ENCODE peak calls at places on chromosomes 11 and 22, in four cellular contexts. D, X, A and J are unnamed samples.

GRCh38 chr11:96000064-96000463 is 76.2 kb upstream of the MTMR2 start:
- DNase-seq in A (no peak), X (no peak), D (no peak), J (no peak)

GRCh38 chr11:117219001-117219400 is 12.9 kb downstream of the PCSK7 start:
- DNase-seq in A (no peak), D (no peak), X (no peak), J (no peak)

GRCh38 chr22:22931557-22932270 is 44.1 kb downstream of the IGLL5 start:
- DNase-seq in X (no peak), D (peak), A (no peak), J (no peak)

GRCh38 chr22:37981282-37982011 is 2.9 kb downstream of the SOX10 start:
- DNase-seq in D (no peak), X (no peak), A (peak), J (no peak)

GRCh38 chr22:42662114-42663021 is 13.2 kb upstream of the CYB5R3 start:
- DNase-seq in D (peak), A (peak), X (peak), J (no peak)

GRCh38 chr11:32071811-32072210 is 19.1 kb upstream of the RCN1 start:
- DNase-seq in X (no peak), A (no peak), D (no peak), J (no peak)

GRCh38 chr11:13349581-13349980 is 72.0 kb downstream of the BMAL1 start:
- DNase-seq in A (no peak), X (no peak), D (no peak), J (no peak)

GRCh38 chr22:26914786-26915185 is 257.4 kb downstream of the MIAT start:
- DNase-seq in X (no peak), D (no peak), A (no peak), J (no peak)

GRCh38 chr11:65418431-65418680 is 4.2 kb upstream of the NEAT1 start:
- DNase-seq in X (peak), A (no peak), D (no peak), J (no peak)

GRCh38 chr11:63614136-63614664 is at the start of gene PLAAT3:
- DNase-seq in X (peak), A (peak), D (peak), J (no peak)

GRCh38 chr22:29815580-29815979 is 22.5 kb downstream of the ASCC2 start:
- DNase-seq in X (no peak), D (no peak), A (no peak), J (no peak)

GRCh38 chr11:132894598-132894997 is 637.7 kb downstream of the OPCML start:
- DNase-seq in D (no peak), X (no peak), A (no peak), J (no peak)

GRCh38 chr11:118789501-118790356 is 1.2 kb downstream of the DDX6 start:
- DNase-seq in A (peak), D (no peak), X (no peak), J (no peak)

GRCh38 chr11:57425565-57426438 is 1.1 kb downstream of the SLC43A3 start:
- DNase-seq in X (no peak), A (peak), D (peak), J (no peak)

GRCh38 chr11:69301033-69301490 is 7.1 kb downstream of the MYEOV start:
- DNase-seq in D (no peak), X (peak), A (no peak), J (no peak)

GRCh38 chr11:44133335-44133946 is 38.0 kb downstream of the EXT2 start:
- DNase-seq in X (no peak), D (no peak), A (no peak), J (no peak)

GRCh38 chr11:36349345-36350136 is 53.5 kb downstream of the PRR5L start:
- DNase-seq in D (no peak), A (peak), X (no peak), J (no peak)

GRCh38 chr22:39433476-39434242 is 23.2 kb upstream of the MGAT3 start:
- DNase-seq in D (no peak), A (no peak), X (no peak), J (no peak)

GRCh38 chr22:48310740-48311139 is 1516.9 kb downstream of the BRD1 start:
- DNase-seq in X (peak), D (no peak), A (peak), J (no peak)

DNA sequence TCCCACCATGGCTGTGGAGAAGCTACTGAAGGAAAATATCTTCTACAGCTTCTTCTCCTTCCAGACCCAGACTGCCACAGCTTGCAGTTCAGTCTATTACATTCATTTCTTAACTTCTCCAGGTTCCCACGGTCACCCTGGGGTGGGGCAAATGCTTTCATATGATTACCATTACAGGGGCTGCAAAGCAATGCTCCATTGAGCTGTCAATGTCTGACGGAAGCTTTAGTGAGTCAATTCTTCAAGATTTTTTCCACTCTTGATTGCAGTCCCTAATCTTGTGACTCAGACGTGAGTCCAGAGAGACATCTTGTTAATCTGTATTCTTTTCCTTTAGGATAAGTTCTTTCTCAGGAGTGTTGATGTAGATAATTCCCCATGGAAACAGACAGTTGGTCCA is 233.4 kb upstream of the DDI1 start:
- DNase-seq in A (no peak), D (no peak), X (no peak), J (peak)
- H3K4me3 ChIP-seq in A (no peak), D (no peak), X (no peak), J (no peak)

DNA sequence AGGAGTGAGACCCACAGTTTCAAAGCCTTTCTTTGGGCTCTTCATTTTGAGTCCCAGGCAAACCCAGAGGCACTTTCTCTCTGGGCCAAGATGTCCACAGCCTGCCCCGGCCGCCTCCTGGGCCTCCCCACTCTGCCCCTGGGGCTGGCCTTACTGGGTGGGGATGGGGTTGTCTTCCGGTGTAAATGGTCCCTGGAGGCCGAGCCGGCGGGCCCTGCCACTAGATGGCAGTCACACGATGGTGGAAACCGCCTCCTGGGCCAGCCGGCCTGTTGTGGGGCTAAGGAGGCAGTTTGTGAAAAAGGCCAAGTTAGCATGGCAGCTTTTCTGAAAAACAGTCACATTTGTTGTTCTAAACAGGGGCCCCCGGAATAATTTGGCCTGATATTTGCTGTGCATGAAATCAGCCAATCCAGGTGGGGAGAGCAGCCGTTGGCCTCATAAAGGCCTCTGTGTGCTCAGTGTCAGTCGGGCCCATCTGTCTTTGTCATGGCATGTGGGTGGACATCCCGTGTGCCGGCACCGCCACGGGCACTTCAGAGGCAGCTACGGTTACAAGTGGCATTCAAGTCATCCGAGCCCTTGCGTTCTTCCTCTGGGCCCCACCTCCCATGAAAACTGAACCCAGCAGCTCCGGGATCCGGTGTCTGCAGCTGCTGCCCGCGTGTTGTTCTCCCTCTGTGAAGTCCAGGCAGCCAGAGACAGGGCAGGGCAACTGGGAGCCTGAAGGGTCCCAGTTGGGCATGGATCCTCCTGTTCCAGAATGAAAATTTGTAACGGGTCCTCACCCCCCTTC is 6.6 kb downstream of the MRPL23 start:
- DNase-seq in D (peak), X (no peak), A (no peak), J (no peak)
- TF ChIP-seq CTCF in D (peak), X (no peak), A (no peak), J (no peak)

GRCh38 chr11:76151561-76152085 is 54.7 kb downstream of the WNT11 start:
- DNase-seq in D (no peak), A (peak), X (no peak), J (no peak)
- H3K4me3 ChIP-seq in D (no peak), A (no peak), X (no peak), J (no peak)

GRCh38 chr11:74634537-74634936 is 42.2 kb downstream of the POLD3 start:
- DNase-seq in A (peak), D (no peak), X (no peak), J (peak)
- TF ChIP-seq CTCF in A (no peak), D (peak), X (no peak), J (peak)

GRCh38 chr22:17191163-17191562 is 28.1 kb downstream of the ADA2 start:
- DNase-seq in A (no peak), X (no peak), D (no peak), J (no peak)
- H3K4me3 ChIP-seq in A (no peak), X (no peak), D (no peak), J (no peak)

GRCh38 chr22:31150615-31151014 is 9.4 kb upstream of the RNF185 start:
- DNase-seq in D (no peak), A (no peak), X (no peak), J (no peak)
- TF ChIP-seq CTCF in D (no peak), A (no peak), X (no peak), J (peak)

DNA sequence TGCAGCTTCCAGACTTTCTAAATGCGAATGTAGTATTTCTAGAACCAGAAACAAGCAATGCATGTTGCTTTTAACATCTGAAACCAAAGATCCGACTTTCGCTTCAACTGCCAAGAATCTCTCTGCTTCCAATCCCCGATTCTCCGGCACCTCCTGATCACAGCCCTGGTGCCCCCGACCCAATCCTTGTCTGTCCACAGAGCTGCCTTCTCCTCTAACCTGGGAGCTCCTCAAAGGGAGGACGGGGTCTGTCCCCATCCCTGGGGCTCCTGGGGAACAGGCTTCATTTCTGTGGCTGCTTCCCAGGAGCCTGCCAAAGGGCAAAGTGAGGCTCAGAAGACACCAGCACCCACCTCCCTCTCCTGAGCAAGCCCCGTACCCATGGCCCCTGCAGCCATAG is 521 bp downstream of the ALDH3B2 start:
- DNase-seq in A (no peak), X (no peak), D (no peak), J (no peak)
- H3K4me3 ChIP-seq in A (no peak), X (no peak), D (no peak), J (no peak)

GRCh38 chr11:123430736-123431356 is 777 bp downstream of the GRAMD1B start:
- DNase-seq in A (peak), D (peak), X (peak), J (no peak)

GRCh38 chr11:123428221-123428631 is 1.8 kb upstream of the GRAMD1B start:
- DNase-seq in A (no peak), D (no peak), X (no peak), J (no peak)

GRCh38 chr11:123431619-123432018 is 1.6 kb downstream of the GRAMD1B start:
- DNase-seq in X (no peak), A (no peak), D (no peak), J (no peak)

GRCh38 chr11:123429336-123429735 is 733 bp upstream of the GRAMD1B start:
- DNase-seq in X (no peak), D (no peak), A (no peak), J (no peak)

DNA sequence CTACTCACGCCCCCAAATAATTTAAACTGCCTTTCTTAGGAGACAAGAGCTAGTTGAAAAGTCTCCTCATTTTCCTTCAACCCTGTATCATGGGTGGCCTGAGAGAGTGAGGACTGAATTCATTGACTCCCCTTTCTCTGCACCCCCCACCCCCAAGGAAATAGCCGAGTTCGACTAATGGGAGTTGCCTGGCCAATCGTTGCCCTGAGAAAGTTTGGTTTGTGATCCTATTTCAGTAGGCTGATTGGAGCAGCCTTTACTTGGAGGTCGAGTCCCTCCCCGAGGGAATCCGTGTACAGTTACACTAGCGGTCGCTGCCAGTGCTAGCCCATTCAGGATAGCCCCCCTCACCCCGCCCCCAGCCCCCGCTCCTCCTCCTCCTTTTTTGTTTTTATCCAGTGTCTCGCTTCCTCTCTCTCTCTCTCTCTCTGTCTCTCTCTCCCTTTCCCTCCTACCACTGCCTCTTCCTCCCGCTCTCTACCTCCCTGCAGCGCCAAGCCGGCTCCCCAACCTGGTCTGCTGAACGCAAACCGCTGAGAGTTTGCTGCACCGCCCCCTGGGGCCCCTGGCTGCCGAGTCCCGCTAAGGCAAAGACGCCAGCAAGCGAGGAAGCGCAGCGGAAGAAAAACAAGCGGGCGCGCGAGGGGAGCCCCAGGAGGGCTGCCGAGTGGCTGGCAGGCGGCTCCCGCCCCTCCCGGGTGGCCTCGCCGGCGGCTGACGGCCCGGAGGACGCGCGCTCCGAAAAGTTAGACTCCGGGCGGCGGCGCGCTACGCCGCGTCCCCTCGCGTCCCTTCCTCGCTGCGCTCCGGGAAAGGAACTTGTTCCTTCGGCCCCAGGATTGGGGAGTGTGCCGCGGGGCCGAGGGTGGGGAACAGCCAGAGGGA is at the start of gene GRAMD1B:
- DNase-seq in D (peak), A (peak), X (peak), J (no peak)
- TF ChIP-seq CTCF in D (no peak), A (no peak), X (peak), J (no peak)